ENCODE peak calls at places on chromosomes 4 and X, in eight cellular contexts. O, V, E, I, F, S, D and Q are unnamed samples.

GRCh38 chr4:105596676-105597075 is 44.3 kb downstream of the ARHGEF38 start:
- DNase-seq in V (no peak), E (no peak), D (no peak), F (no peak), S (no peak), I (no peak), O (no peak), Q (no peak)

GRCh38 chrX:14529288-14529989 is at the start of gene GLRA2:
- DNase-seq in V (peak; percentile 5), O (no peak), E (peak; percentile 1), S (no peak), I (peak; percentile 10), F (peak; percentile 18), D (peak; percentile 39), Q (no peak)

GRCh38 chrX:5730561-5730960 is 498.1 kb downstream of the NLGN4X start:
- DNase-seq in F (peak; percentile 6), O (no peak), E (no peak), I (no peak), D (no peak), S (no peak), V (peak; percentile 1), Q (no peak)

GRCh38 chr4:53009824-53010223 is 147.7 kb downstream of the RASL11B start:
- DNase-seq in F (no peak), O (no peak), E (no peak), D (no peak), S (no peak), I (no peak), V (no peak), Q (no peak)

GRCh38 chr4:112036881-112037280 is 108.4 kb upstream of the FAM241A start:
- DNase-seq in E (no peak), V (peak; percentile 20), O (no peak), I (no peak), F (peak; percentile 13), S (no peak), D (peak; percentile 81), Q (peak; percentile 60)

GRCh38 chrX:72620550-72621145 is 48.0 kb upstream of the HDAC8 start:
- DNase-seq in F (peak; percentile 72), V (peak; percentile 58), S (peak; percentile 41), E (no peak), D (no peak), I (peak; percentile 95), O (peak; percentile 17), Q (no peak)

GRCh38 chr4:103002551-103002950 is 17.0 kb downstream of the SLC9B1 start:
- DNase-seq in D (no peak), O (no peak), E (no peak), F (peak; percentile 26), V (peak; percentile 22), I (peak; percentile 37), S (no peak), Q (no peak)

GRCh38 chr4:24800273-24800880 is 5.0 kb downstream of the SOD3 start:
- DNase-seq in F (no peak), S (no peak), I (peak; percentile 15), D (no peak), V (no peak), E (no peak), O (no peak), Q (no peak)

GRCh38 chr4:986949-987688 is at the start of gene IDUA:
- DNase-seq in V (peak; percentile 52), D (peak; percentile 74), O (no peak), I (peak; percentile 68), E (peak; percentile 82), F (peak; percentile 91), S (peak; percentile 91), Q (peak; percentile 93)

GRCh38 chr4:11805837-11806236 is 377.1 kb upstream of the HS3ST1 start:
- DNase-seq in V (no peak), D (peak; percentile 17), F (no peak), S (no peak), O (peak; percentile 79), I (peak; percentile 34), E (no peak), Q (no peak)

GRCh38 chr4:119099227-119099910 is 36.3 kb upstream of the MYOZ2 start:
- DNase-seq in S (no peak), I (peak; percentile 79), D (no peak), F (peak; percentile 31), O (no peak), E (no peak), V (peak; percentile 84), Q (no peak)

GRCh38 chr4:149766135-149766534 is 49.5 kb downstream of the IQCM start:
- DNase-seq in F (no peak), O (no peak), S (no peak), V (no peak), E (no peak), D (no peak), I (no peak), Q (no peak)

GRCh38 chr4:124334119-124334518 is 378.4 kb downstream of the ANKRD50 start:
- DNase-seq in V (peak; percentile 85), I (peak; percentile 93), O (peak; percentile 64), D (peak; percentile 66), S (no peak), E (no peak), F (peak; percentile 68), Q (peak; percentile 46)

GRCh38 chr4:3417448-3417847 is 24.3 kb upstream of the HGFAC start:
- DNase-seq in S (no peak), I (no peak), D (no peak), O (no peak), F (no peak), E (no peak), V (no peak), Q (peak; percentile 5)

GRCh38 chr4:184756399-184756798 is 22.5 kb upstream of the CENPU start:
- DNase-seq in E (no peak), F (peak; percentile 14), V (peak; percentile 68), D (no peak), I (peak; percentile 90), O (no peak), S (no peak), Q (no peak)

GRCh38 chr4:6271701-6272465 is 2.2 kb downstream of the WFS1 start:
- DNase-seq in F (no peak), S (peak; percentile 86), E (no peak), V (peak; percentile 9), O (no peak), I (no peak), D (no peak), Q (no peak)

GRCh38 chr4:68617003-68617698 is 41.0 kb upstream of the UGT2B17 start:
- DNase-seq in O (no peak), D (no peak), S (no peak), V (no peak), F (no peak), E (no peak), I (no peak), Q (no peak)

GRCh38 chrX:72180539-72180938 is 1.0 kb upstream of the PIN4 start:
- DNase-seq in V (no peak), D (peak; percentile 52), I (no peak), O (no peak), F (no peak), E (no peak), S (no peak), Q (no peak)

GRCh38 chrX:107561468-107562215 is 66.7 kb upstream of the PRPS1 start:
- DNase-seq in E (no peak), O (no peak), I (no peak), S (no peak), D (no peak), F (no peak), V (no peak), Q (no peak)

GRCh38 chrX:116246261-116246660 is 75.7 kb downstream of the AGTR2 start:
- DNase-seq in D (no peak), F (no peak), I (peak; percentile 26), S (no peak), E (no peak), V (peak; percentile 1), O (no peak), Q (no peak)

GRCh38 chr4:67871867-67872266 is 11.9 kb downstream of the TMPRSS11D start:
- DNase-seq in F (peak; percentile 43), S (no peak), D (peak; percentile 51), O (peak; percentile 57), I (peak; percentile 72), E (no peak), V (peak; percentile 59), Q (no peak)

GRCh38 chr4:2931765-2932560 is 31.2 kb downstream of the NOP14 start:
- DNase-seq in F (no peak), O (no peak), I (no peak), V (no peak), E (peak; percentile 47), D (peak; percentile 18), S (peak; percentile 85), Q (no peak)

GRCh38 chrX:48648299-48648698 is 35.3 kb upstream of the WAS start:
- DNase-seq in D (peak; percentile 71), I (peak; percentile 63), V (peak; percentile 65), E (peak; percentile 15), S (no peak), O (peak; percentile 15), F (peak; percentile 54), Q (peak; percentile 72)